ENCODE peak calls at places on chromosome 12, in eight cellular contexts. One of them, this sample, is unnamed.

GRCh38 chr12:73053903-73054302 is 781.7 kb downstream of the TRHDE start:
- DNase-seq in neural progenitor cell: no peak
- DNase-seq in GM23248: no peak
- DNase-seq in hepatocyte: no peak
- DNase-seq in astrocyte: no peak
- DNase-seq in PC-3: no peak
- DNase-seq in fibroblast of lung: no peak
- DNase-seq in HCT116: no peak
- DNase-seq in this sample: no peak

GRCh38 chr12:61290473-61290872 is 969.7 kb upstream of the USP15 start:
- DNase-seq in neural progenitor cell: no peak
- DNase-seq in GM23248: no peak
- DNase-seq in hepatocyte: no peak
- DNase-seq in astrocyte: no peak
- DNase-seq in PC-3: no peak
- DNase-seq in fibroblast of lung: no peak
- DNase-seq in HCT116: no peak
- DNase-seq in this sample: no peak

GRCh38 chr12:109156586-109156985 is 40.2 kb downstream of the ACACB start:
- DNase-seq in neural progenitor cell: no peak
- DNase-seq in GM23248: no peak
- DNase-seq in hepatocyte: no peak
- DNase-seq in astrocyte: no peak
- DNase-seq in PC-3: no peak
- DNase-seq in fibroblast of lung: no peak
- DNase-seq in HCT116: no peak
- DNase-seq in this sample: no peak

GRCh38 chr12:42483534-42483857 is 106.0 kb downstream of the PRICKLE1 start:
- DNase-seq in neural progenitor cell: no peak
- DNase-seq in GM23248: peak; percentile 60
- DNase-seq in hepatocyte: peak; percentile 62
- DNase-seq in astrocyte: no peak
- DNase-seq in PC-3: peak; percentile 38
- DNase-seq in fibroblast of lung: no peak
- DNase-seq in HCT116: no peak
- DNase-seq in this sample: no peak

GRCh38 chr12:62259311-62259992 is 752 bp upstream of the USP15 start:
- DNase-seq in neural progenitor cell: no peak
- DNase-seq in GM23248: peak; percentile 29
- DNase-seq in hepatocyte: peak; percentile 12
- DNase-seq in astrocyte: no peak
- DNase-seq in PC-3: peak; percentile 6
- DNase-seq in fibroblast of lung: no peak
- DNase-seq in HCT116: no peak
- DNase-seq in this sample: no peak

GRCh38 chr12:5220835-5221234 is 177.2 kb downstream of the KCNA5 start:
- DNase-seq in neural progenitor cell: no peak
- DNase-seq in GM23248: no peak
- DNase-seq in hepatocyte: no peak
- DNase-seq in astrocyte: peak; percentile 22
- DNase-seq in PC-3: no peak
- DNase-seq in fibroblast of lung: no peak
- DNase-seq in HCT116: no peak
- DNase-seq in this sample: no peak

GRCh38 chr12:12803186-12803585 is 10.0 kb upstream of the DDX47 start:
- DNase-seq in neural progenitor cell: no peak
- DNase-seq in GM23248: peak; percentile 95
- DNase-seq in hepatocyte: peak; percentile 82
- DNase-seq in astrocyte: peak; percentile 89
- DNase-seq in PC-3: peak; percentile 95
- DNase-seq in fibroblast of lung: peak; percentile 80
- DNase-seq in HCT116: peak; percentile 92
- DNase-seq in this sample: peak; percentile 100

GRCh38 chr12:130146532-130146931 is 15.7 kb upstream of the FZD10 start:
- DNase-seq in neural progenitor cell: no peak
- DNase-seq in GM23248: no peak
- DNase-seq in hepatocyte: no peak
- DNase-seq in astrocyte: no peak
- DNase-seq in PC-3: no peak
- DNase-seq in fibroblast of lung: no peak
- DNase-seq in HCT116: no peak
- DNase-seq in this sample: no peak

GRCh38 chr12:39505025-39505424 is 62.1 kb upstream of the KIF21A start:
- DNase-seq in neural progenitor cell: peak; percentile 8
- DNase-seq in GM23248: no peak
- DNase-seq in hepatocyte: no peak
- DNase-seq in astrocyte: peak; percentile 34
- DNase-seq in PC-3: peak; percentile 78
- DNase-seq in fibroblast of lung: no peak
- DNase-seq in HCT116: no peak
- DNase-seq in this sample: peak; percentile 18

GRCh38 chr12:4268549-4269181 is 4.9 kb upstream of the CCND2 start:
- DNase-seq in neural progenitor cell: peak; percentile 31
- DNase-seq in GM23248: peak; percentile 8
- DNase-seq in hepatocyte: no peak
- DNase-seq in astrocyte: no peak
- DNase-seq in PC-3: no peak
- DNase-seq in fibroblast of lung: peak; percentile 18
- DNase-seq in HCT116: no peak
- DNase-seq in this sample: no peak

GRCh38 chr12:17691369-17691768 is 398.6 kb downstream of the RERGL start:
- DNase-seq in neural progenitor cell: no peak
- DNase-seq in GM23248: no peak
- DNase-seq in hepatocyte: no peak
- DNase-seq in astrocyte: no peak
- DNase-seq in PC-3: no peak
- DNase-seq in fibroblast of lung: no peak
- DNase-seq in HCT116: no peak
- DNase-seq in this sample: no peak

GRCh38 chr12:57765698-57766463 is 997 bp downstream of the CYP27B1 start:
- DNase-seq in neural progenitor cell: no peak
- DNase-seq in GM23248: peak; percentile 40
- DNase-seq in hepatocyte: no peak
- DNase-seq in astrocyte: no peak
- DNase-seq in PC-3: no peak
- DNase-seq in fibroblast of lung: no peak
- DNase-seq in HCT116: no peak
- DNase-seq in this sample: peak; percentile 25
- TF ChIP-seq EZH2 in neural progenitor cell: peak; percentile 95
- TF ChIP-seq EZH2 in GM23248: peak; percentile 60
- TF ChIP-seq EZH2 in hepatocyte: peak; percentile 61
- TF ChIP-seq EZH2 in astrocyte: peak; percentile 70
- TF ChIP-seq EZH2 in PC-3: no peak
- TF ChIP-seq EZH2 in fibroblast of lung: peak; percentile 71
- TF ChIP-seq EZH2 in HCT116: no peak
- TF ChIP-seq EZH2 in this sample: no peak

GRCh38 chr12:91383106-91383505 is 200.5 kb upstream of the DCN start:
- DNase-seq in neural progenitor cell: no peak
- DNase-seq in GM23248: peak; percentile 15
- DNase-seq in hepatocyte: no peak
- DNase-seq in astrocyte: no peak
- DNase-seq in PC-3: no peak
- DNase-seq in fibroblast of lung: peak; percentile 22
- DNase-seq in HCT116: no peak
- DNase-seq in this sample: no peak
- TF ChIP-seq EZH2 in neural progenitor cell: no peak
- TF ChIP-seq EZH2 in GM23248: no peak
- TF ChIP-seq EZH2 in hepatocyte: no peak
- TF ChIP-seq EZH2 in astrocyte: no peak
- TF ChIP-seq EZH2 in PC-3: no peak
- TF ChIP-seq EZH2 in fibroblast of lung: no peak
- TF ChIP-seq EZH2 in HCT116: no peak
- TF ChIP-seq EZH2 in this sample: no peak

GRCh38 chr12:49705479-49706267 is 1.5 kb downstream of the FMNL3 start:
- DNase-seq in neural progenitor cell: no peak
- DNase-seq in GM23248: peak; percentile 81
- DNase-seq in hepatocyte: no peak
- DNase-seq in astrocyte: peak; percentile 75
- DNase-seq in PC-3: peak; percentile 55
- DNase-seq in fibroblast of lung: peak; percentile 60
- DNase-seq in HCT116: no peak
- DNase-seq in this sample: no peak

GRCh38 chr12:49708851-49709250 is 1.6 kb upstream of the FMNL3 start:
- DNase-seq in neural progenitor cell: no peak
- DNase-seq in GM23248: no peak
- DNase-seq in hepatocyte: no peak
- DNase-seq in astrocyte: no peak
- DNase-seq in PC-3: no peak
- DNase-seq in fibroblast of lung: no peak
- DNase-seq in HCT116: no peak
- DNase-seq in this sample: no peak

GRCh38 chr12:49706351-49707126 is 666 bp downstream of the FMNL3 start:
- DNase-seq in neural progenitor cell: peak; percentile 74
- DNase-seq in GM23248: peak; percentile 65
- DNase-seq in hepatocyte: peak; percentile 42
- DNase-seq in astrocyte: peak; percentile 20
- DNase-seq in PC-3: no peak
- DNase-seq in fibroblast of lung: peak; percentile 54
- DNase-seq in HCT116: no peak
- DNase-seq in this sample: peak; percentile 2

GRCh38 chr12:49707812-49708147 is 575 bp upstream of the FMNL3 start:
- DNase-seq in neural progenitor cell: no peak
- DNase-seq in GM23248: no peak
- DNase-seq in hepatocyte: no peak
- DNase-seq in astrocyte: no peak
- DNase-seq in PC-3: no peak
- DNase-seq in fibroblast of lung: no peak
- DNase-seq in HCT116: no peak
- DNase-seq in this sample: no peak

DNA sequence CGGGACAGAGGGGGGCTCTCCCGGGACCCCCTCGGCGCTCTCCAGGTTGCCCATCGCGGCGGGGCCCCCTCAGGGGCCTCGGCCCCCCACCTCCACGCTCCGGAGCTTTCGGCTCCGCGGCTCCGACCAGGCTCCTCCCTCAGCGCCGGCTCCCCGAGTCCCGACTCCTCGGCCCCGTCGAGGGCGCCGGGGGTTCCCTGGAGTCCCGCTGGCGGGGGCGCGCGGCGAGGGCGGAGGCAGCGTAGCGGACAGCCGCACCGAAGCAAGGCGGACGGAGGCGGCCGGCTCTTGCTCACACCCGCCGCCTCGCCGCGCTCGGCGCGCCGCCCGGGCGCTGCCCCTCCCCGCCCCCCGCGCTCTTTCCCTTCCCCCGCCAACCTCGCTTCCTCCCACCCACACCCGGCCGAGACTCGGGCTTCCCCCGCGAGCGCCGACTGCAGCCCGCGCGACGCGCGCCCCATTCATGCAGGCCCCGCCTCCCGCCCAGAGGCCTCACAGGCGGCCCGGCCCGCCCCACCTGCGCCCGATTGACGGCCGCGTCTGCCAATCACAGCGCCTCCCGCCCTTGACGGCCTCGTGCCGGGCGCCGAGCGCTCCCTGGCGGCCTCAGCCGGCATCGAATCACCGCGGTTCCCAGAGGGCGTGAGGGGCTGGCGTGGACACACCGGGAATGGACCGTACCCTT is at the start of gene FMNL3:
- DNase-seq in neural progenitor cell: peak; percentile 98
- DNase-seq in GM23248: peak; percentile 99
- DNase-seq in hepatocyte: peak; percentile 99
- DNase-seq in astrocyte: peak; percentile 84
- DNase-seq in PC-3: peak; percentile 95
- DNase-seq in fibroblast of lung: peak; percentile 96
- DNase-seq in HCT116: peak; percentile 79
- DNase-seq in this sample: peak; percentile 96
- TF ChIP-seq EZH2 in neural progenitor cell: no peak
- TF ChIP-seq EZH2 in GM23248: no peak
- TF ChIP-seq EZH2 in hepatocyte: no peak
- TF ChIP-seq EZH2 in astrocyte: no peak
- TF ChIP-seq EZH2 in PC-3: no peak
- TF ChIP-seq EZH2 in fibroblast of lung: no peak
- TF ChIP-seq EZH2 in HCT116: no peak
- TF ChIP-seq EZH2 in this sample: no peak

GRCh38 chr12:116881867-116882507 is 746 bp upstream of the HRK start:
- DNase-seq in neural progenitor cell: peak; percentile 25
- DNase-seq in GM23248: no peak
- DNase-seq in hepatocyte: no peak
- DNase-seq in astrocyte: no peak
- DNase-seq in PC-3: no peak
- DNase-seq in fibroblast of lung: no peak
- DNase-seq in HCT116: no peak
- DNase-seq in this sample: no peak
- TF ChIP-seq EZH2 in neural progenitor cell: peak; percentile 93
- TF ChIP-seq EZH2 in GM23248: no peak
- TF ChIP-seq EZH2 in hepatocyte: peak; percentile 67
- TF ChIP-seq EZH2 in astrocyte: peak; percentile 43
- TF ChIP-seq EZH2 in PC-3: no peak
- TF ChIP-seq EZH2 in fibroblast of lung: peak; percentile 41
- TF ChIP-seq EZH2 in HCT116: no peak
- TF ChIP-seq EZH2 in this sample: no peak

DNA sequence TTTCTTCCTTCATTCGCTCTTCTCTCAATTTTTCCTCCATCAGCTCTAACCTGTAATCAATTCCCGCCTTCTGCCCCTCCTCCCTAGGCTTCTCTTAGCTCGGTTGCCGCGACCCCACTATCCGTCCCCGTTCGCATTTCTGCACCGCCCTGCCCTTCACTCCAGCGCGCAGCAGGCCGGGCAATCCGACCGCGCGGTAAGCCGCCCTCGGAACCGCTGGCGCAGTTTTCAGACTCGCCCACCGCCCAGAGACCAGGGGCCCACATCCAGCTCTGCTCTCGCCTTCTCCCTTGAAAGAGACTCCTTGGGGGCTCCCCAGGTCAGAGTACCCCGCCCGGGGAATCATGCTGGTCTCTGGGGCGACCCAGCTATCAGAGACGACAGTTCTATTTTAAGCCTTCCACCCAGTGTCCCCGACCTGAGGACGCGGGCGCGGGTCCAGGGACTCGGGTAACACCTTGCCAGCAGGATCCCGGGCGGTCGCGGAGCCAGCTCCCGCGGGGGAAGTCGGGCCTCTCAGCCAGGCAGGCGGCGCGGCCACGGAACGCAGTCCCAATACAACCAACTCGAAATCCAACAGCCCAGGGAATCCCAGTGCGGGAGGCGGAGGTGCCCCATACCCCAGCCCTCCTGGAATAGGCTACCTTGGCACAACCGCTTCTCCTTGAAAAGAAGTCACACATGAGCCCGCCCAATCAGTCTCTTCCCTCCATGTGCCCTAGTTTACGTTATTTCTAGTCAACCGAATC is 5.7 kb upstream of the SLC38A4 start:
- DNase-seq in neural progenitor cell: peak; percentile 59
- DNase-seq in GM23248: peak; percentile 53
- DNase-seq in hepatocyte: peak; percentile 30
- DNase-seq in astrocyte: no peak
- DNase-seq in PC-3: no peak
- DNase-seq in fibroblast of lung: peak; percentile 24
- DNase-seq in HCT116: no peak
- DNase-seq in this sample: no peak
- TF ChIP-seq EZH2 in neural progenitor cell: peak; percentile 81
- TF ChIP-seq EZH2 in GM23248: no peak
- TF ChIP-seq EZH2 in hepatocyte: no peak
- TF ChIP-seq EZH2 in astrocyte: peak; percentile 58
- TF ChIP-seq EZH2 in PC-3: no peak
- TF ChIP-seq EZH2 in fibroblast of lung: no peak
- TF ChIP-seq EZH2 in HCT116: no peak
- TF ChIP-seq EZH2 in this sample: no peak

GRCh38 chr12:47905313-47905730 is 528 bp upstream of the VDR start:
- DNase-seq in neural progenitor cell: no peak
- DNase-seq in GM23248: peak; percentile 53
- DNase-seq in hepatocyte: peak; percentile 83
- DNase-seq in astrocyte: no peak
- DNase-seq in PC-3: peak; percentile 77
- DNase-seq in fibroblast of lung: no peak
- DNase-seq in HCT116: no peak
- DNase-seq in this sample: no peak
- TF ChIP-seq EZH2 in neural progenitor cell: peak; percentile 66
- TF ChIP-seq EZH2 in GM23248: no peak
- TF ChIP-seq EZH2 in hepatocyte: no peak
- TF ChIP-seq EZH2 in astrocyte: no peak
- TF ChIP-seq EZH2 in PC-3: no peak
- TF ChIP-seq EZH2 in fibroblast of lung: peak; percentile 85
- TF ChIP-seq EZH2 in HCT116: no peak
- TF ChIP-seq EZH2 in this sample: no peak

GRCh38 chr12:54022960-54023884 is 5.0 kb upstream of the HOXC6 start:
- DNase-seq in neural progenitor cell: no peak
- DNase-seq in GM23248: peak; percentile 41
- DNase-seq in hepatocyte: no peak
- DNase-seq in astrocyte: no peak
- DNase-seq in PC-3: no peak
- DNase-seq in fibroblast of lung: no peak
- DNase-seq in HCT116: no peak
- DNase-seq in this sample: no peak
- TF ChIP-seq EZH2 in neural progenitor cell: no peak
- TF ChIP-seq EZH2 in GM23248: no peak
- TF ChIP-seq EZH2 in hepatocyte: peak; percentile 36
- TF ChIP-seq EZH2 in astrocyte: no peak
- TF ChIP-seq EZH2 in PC-3: no peak
- TF ChIP-seq EZH2 in fibroblast of lung: no peak
- TF ChIP-seq EZH2 in HCT116: no peak
- TF ChIP-seq EZH2 in this sample: no peak